ENCODE peak calls at places on chromosomes 4 and X, in six cellular contexts. S is Peyer's patch, H is transverse colon, W is heart left ventricle, A is ovary, U is GM12878. T is an unnamed sample. For H3K4me1 and H3K36me3, the result is how much of the 10 kb centered on the place peaks cover.

GRCh38 chrX:134948333-134949241 is 42.2 kb upstream of the SMIM10 start:
- DNase-seq in S (no peak), H (no peak), W (no peak), A (no peak), U (no peak), T (no peak)

GRCh38 chr4:100933628-100934027 is 413.7 kb downstream of the PPP3CA start:
- DNase-seq in S (no peak), H (no peak), W (no peak), A (no peak), U (no peak), T (no peak)

GRCh38 chr4:145218251-145218650 is 37.9 kb upstream of the OTUD4 start:
- DNase-seq in S (no peak), H (no peak), W (no peak), A (no peak), U (peak), T (no peak)

GRCh38 chr4:8917321-8917811 is 45.7 kb upstream of the HMX1 start:
- DNase-seq in S (no peak), H (no peak), W (peak), A (no peak), U (no peak), T (peak)

GRCh38 chrX:103628386-103629290 is at the start of gene TCEAL1:
- DNase-seq in S (peak), H (peak), W (peak), A (peak), U (no peak), T (peak)

GRCh38 chrX:72245461-72246089 is 6.7 kb upstream of the ERCC6L start:
- DNase-seq in S (peak), H (peak), W (peak), A (no peak), U (no peak), T (peak)

GRCh38 chr4:55303818-55304217 is 42.2 kb upstream of the SRD5A3 start:
- DNase-seq in S (no peak), H (no peak), W (no peak), A (no peak), U (no peak), T (no peak)

GRCh38 chr4:176380352-176381157 is 60.8 kb downstream of the SPCS3 start:
- DNase-seq in S (no peak), H (no peak), W (peak), A (no peak), U (no peak), T (no peak)

GRCh38 chr4:3059090-3059428 is 15.3 kb downstream of the HTT-AS start:
- DNase-seq in S (no peak), H (no peak), W (no peak), A (no peak), U (no peak), T (no peak)

GRCh38 chr4:38468491-38468890 is 195.5 kb upstream of the KLF3 start:
- DNase-seq in S (no peak), H (no peak), W (no peak), A (no peak), U (no peak), T (no peak)

DNA sequence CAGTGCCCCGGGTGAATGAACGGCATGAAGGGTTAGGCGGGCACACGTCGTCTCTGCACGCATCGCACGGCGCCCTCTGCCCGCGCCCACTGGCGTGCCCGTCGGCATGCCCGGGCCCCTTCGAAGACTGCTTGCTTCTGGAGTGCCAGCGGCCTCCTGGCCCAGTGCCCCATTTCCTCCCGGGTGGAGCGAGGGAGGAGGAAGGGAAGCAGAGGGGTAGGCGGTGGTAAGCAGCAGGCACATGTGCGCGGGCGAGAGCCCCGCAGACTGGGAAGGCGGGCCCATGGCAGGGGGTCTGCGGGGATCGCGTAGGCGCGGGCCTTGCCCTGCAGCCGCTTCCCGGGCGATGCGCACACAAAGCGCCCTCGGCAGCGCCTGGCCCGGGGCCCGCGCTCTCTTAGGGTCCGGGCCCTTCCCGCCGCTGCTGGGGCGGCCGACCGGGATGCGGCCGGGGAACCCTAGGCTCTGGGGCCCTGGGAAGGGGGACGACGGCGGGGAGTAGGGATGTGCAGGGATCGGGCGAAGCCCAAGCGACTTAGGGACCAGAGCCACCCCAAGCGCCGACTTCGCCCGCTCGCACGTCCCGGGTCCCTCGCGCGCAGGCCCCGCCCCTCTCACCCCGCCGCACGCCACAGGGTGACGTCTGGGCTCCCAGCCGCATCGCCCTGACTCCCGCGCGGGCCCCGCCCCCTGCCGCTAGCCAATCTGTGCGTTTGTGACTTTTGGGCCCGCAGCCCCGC is 866 bp upstream of the EMD start:
- DNase-seq in S (peak), H (peak), W (peak), A (peak), U (no peak), T (peak)
- TF ChIP-seq POLR2A in S (peak), H (peak), W (no peak), A (peak), U (peak), T (peak)

DNA sequence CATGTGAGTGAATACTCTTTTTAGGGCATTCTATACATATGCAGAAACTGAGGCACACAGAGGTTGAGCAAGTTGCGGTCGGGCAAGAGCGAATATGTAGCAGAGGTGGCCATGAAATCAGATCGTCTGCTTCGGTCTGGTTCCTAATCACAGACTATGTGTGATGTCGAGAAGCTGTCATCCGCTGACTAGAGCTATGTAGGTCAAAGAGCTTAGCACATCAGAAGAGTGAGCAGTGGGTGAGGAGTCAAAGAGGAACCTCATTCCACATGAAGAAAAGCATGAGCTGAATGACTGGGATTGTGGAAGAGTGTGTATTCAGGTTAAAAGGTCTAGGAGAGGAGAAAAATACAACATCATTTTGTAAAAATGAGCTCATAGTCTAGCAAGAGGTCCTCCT is 19.0 kb downstream of the GAB3 start:
- DNase-seq in S (no peak), H (no peak), W (no peak), A (no peak), U (no peak), T (no peak)
- H3K4me1 ChIP-seq in S (under half), H (under half), W (half or more), A (under half), U (under half), T (under half)

GRCh38 chr4:163139048-163139447 is 27.6 kb downstream of the NAF1 start:
- DNase-seq in S (no peak), H (no peak), W (no peak), A (no peak), U (no peak), T (no peak)
- H3K36me3 ChIP-seq in S (under half), H (under half), W (under half), A (under half), U (under half), T (under half)

DNA sequence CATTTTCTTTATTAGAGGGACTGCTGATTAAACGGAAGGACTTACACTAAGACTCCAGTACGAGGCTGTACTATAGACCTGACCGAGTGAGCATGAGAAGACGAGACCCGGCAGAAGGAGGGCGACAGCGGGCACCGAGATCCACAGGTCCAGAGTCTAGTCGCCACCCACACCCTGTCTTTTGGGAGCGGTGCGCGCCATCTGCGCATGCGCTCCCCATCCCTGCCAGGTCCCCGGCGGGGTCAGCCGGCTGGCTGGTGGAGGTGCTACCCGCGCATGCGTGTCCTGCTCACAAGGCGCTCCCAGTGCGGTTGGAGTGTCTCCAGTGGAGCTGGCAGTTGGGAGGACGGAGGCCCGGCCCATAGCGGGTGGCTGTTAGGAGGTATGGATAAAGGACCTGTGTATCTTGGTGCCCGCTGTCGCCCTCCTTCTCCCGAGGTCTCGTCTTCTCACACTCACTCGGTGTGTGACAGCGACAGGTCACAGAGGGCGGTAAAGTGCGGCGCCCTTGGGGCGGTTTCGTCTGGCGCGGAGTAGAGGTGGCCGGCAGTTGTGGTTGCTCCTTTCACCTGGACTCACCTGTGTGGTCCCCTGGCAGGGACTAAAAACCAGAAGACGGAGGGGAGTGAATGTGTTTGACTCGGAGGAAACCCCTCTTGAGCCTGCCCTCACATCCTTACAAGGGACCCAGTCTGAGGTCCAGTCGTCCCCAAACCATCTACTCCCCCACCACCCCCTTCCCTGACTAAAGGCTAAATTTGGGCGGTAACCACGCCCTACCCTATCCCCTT is 7.6 kb upstream of the HSD17B10 start:
- DNase-seq in S (peak), H (peak), W (peak), A (peak), U (peak), T (peak)
- TF ChIP-seq POLR2A in S (peak), H (peak), W (no peak), A (no peak), U (peak), T (peak)

GRCh38 chr4:103429283-103429682 is 231.1 kb upstream of the CENPE start:
- DNase-seq in S (no peak), H (no peak), W (no peak), A (no peak), U (no peak), T (no peak)
- H3K4me1 ChIP-seq in S (under half), H (under half), W (under half), A (under half), U (under half), T (under half)

GRCh38 chr4:25330905-25331816 is 18.6 kb downstream of the ZCCHC4 start:
- DNase-seq in S (no peak), H (no peak), W (no peak), A (no peak), U (no peak), T (no peak)
- H3K36me3 ChIP-seq in S (under half), H (under half), W (under half), A (under half), U (under half), T (under half)

DNA sequence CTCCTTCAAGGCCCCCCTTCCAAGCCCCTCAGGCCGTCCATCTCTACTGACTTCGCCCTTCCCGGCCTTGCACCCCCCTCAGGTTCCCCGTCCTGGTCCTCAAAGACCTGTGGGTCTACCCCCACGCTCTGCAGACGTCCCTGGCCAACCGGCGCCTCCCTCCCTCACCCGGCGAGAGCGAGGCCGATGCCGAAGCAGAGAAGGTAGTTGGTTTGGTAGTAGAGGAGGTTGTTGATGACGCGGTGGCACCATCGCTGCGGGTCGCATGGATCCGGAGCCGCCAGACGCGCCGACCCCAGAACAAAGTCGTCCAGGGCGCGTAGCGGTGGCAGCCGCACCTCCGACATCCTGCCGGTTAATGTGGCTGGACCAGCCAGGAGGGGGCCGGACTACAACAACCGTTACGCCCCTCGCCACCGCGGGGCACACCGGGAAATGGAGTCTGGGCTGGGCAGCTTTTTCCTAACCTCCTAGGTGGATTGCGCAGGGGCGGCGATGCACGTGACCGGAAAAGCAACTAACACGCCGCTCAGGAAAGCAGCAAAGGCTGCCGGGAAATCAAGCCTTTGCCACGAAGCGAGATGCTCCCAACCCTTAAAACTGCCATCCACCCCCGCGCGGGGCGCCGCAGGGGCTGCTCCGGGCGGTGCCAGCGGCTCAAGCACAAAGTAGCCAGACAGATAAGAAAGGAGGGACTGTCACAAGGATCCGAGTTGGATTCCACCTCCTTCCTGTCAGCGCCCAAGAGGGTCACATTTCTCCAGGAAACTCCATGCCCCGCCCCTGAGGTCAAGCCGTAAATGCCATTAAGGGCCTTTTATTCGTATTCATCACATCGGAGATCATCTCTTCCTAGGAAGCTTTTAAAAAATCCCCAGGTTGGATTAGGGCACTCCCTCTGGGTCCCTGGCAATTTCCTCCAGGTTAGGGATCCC is at the start of gene PRAF2:
- DNase-seq in S (peak), H (peak), W (peak), A (peak), U (peak), T (peak)
- TF ChIP-seq POLR2A in S (peak), H (peak), W (no peak), A (no peak), U (peak), T (no peak)

GRCh38 chr4:25835384-25835783 is 27.4 kb downstream of the SEL1L3 start:
- DNase-seq in S (no peak), H (no peak), W (no peak), A (no peak), U (no peak), T (no peak)
- H3K4me1 ChIP-seq in S (under half), H (under half), W (under half), A (under half), U (under half), T (under half)

GRCh38 chr4:184689681-184690080 is 40.1 kb downstream of the PRIMPOL start:
- DNase-seq in S (no peak), H (no peak), W (no peak), A (no peak), U (no peak), T (no peak)

GRCh38 chr4:184688447-184688846 is 38.9 kb downstream of the PRIMPOL start:
- DNase-seq in S (no peak), H (no peak), W (no peak), A (no peak), U (no peak), T (no peak)

GRCh38 chr4:184680698-184681097 is 31.2 kb downstream of the PRIMPOL start:
- DNase-seq in S (no peak), H (peak), W (no peak), A (no peak), U (no peak), T (no peak)

GRCh38 chr4:184684491-184685189 is 35.1 kb downstream of the PRIMPOL start:
- DNase-seq in S (no peak), H (no peak), W (no peak), A (no peak), U (no peak), T (peak)
- H3K36me3 ChIP-seq in S (under half), H (under half), W (under half), A (under half), U (under half), T (under half)